ENCODE peak calls at places on chromosomes 12 and 14, in nine cellular contexts. Y is SJSA1; A is lower lobe of right lung; D is GM23338; X is left ventricle myocardium inferior; V is cardiac muscle cell; Q is uterus; J is CD4-positive, CD25-positive, alpha-beta regulatory T cell; P is ascending aorta. C is an unnamed sample. For H3K4me1, the result is how much of the 10 kb centered on the place peaks cover.

GRCh38 chr14:65462411-65462810 is 49.9 kb downstream of the FUT8 start:
- DNase-seq in D (no peak), Q (no peak), P (no peak), V (no peak), X (no peak), Y (peak), J (no peak), A (no peak), C (no peak)

GRCh38 chr12:49866859-49867579 is 24.1 kb upstream of the BCDIN3D start:
- DNase-seq in V (peak), X (peak), Y (peak), D (peak), Q (peak), J (peak), P (peak), A (peak), C (no peak)

GRCh38 chr12:26614217-26614616 is 218.8 kb downstream of the ITPR2 start:
- DNase-seq in D (peak), Y (no peak), J (no peak), A (no peak), X (no peak), V (peak), P (no peak), Q (no peak), C (no peak)

GRCh38 chr12:114858388-114859146 is 174.6 kb upstream of the TBX3 start:
- DNase-seq in D (peak), A (no peak), Y (no peak), V (no peak), P (no peak), Q (no peak), X (no peak), J (no peak), C (no peak)

GRCh38 chr12:121296618-121297476 is at the start of gene CAMKK2:
- DNase-seq in D (peak), X (peak), Y (peak), P (peak), V (peak), A (peak), Q (peak), J (peak), C (no peak)

GRCh38 chr12:8991371-8992085 is 2.2 kb downstream of the KLRG1 start:
- DNase-seq in D (no peak), V (no peak), Y (no peak), Q (no peak), P (no peak), A (no peak), X (no peak), J (no peak), C (no peak)

GRCh38 chr12:90939382-90939781 is 15.6 kb downstream of the CCER1 start:
- DNase-seq in P (no peak), A (no peak), X (no peak), Q (no peak), Y (no peak), D (no peak), V (no peak), J (no peak), C (no peak)

GRCh38 chr14:103121846-103122577 is 1.2 kb upstream of the TNFAIP2 start:
- DNase-seq in J (no peak), X (peak), Y (peak), A (peak), Q (peak), V (peak), D (peak), P (peak), C (peak)

GRCh38 chr12:105273601-105274000 is 37.6 kb upstream of the APPL2 start:
- DNase-seq in P (no peak), D (no peak), Y (no peak), Q (no peak), J (no peak), X (no peak), A (no peak), V (no peak), C (no peak)

GRCh38 chr12:57476162-57476992 is 3.3 kb downstream of the ARHGAP9 start:
- DNase-seq in V (no peak), Y (no peak), P (no peak), D (peak), Q (no peak), X (no peak), J (peak), A (peak), C (no peak)

GRCh38 chr14:89856871-89857345 is 97.6 kb downstream of the EFCAB11 start:
- DNase-seq in A (no peak), J (no peak), X (no peak), D (no peak), P (no peak), Q (no peak), Y (no peak), V (no peak), C (no peak)

GRCh38 chr14:52706286-52706685 is 714 bp upstream of the PSMC6 start:
- DNase-seq in X (no peak), Q (no peak), J (peak), P (no peak), A (no peak), D (peak), V (no peak), Y (no peak), C (no peak)

GRCh38 chr14:69366069-69366468 is 32.0 kb downstream of the ERH start:
- DNase-seq in V (no peak), D (no peak), P (no peak), A (no peak), Y (no peak), J (no peak), Q (no peak), X (no peak), C (no peak)

GRCh38 chr14:69363964-69364363 is 34.1 kb downstream of the ERH start:
- DNase-seq in X (no peak), J (no peak), Y (no peak), Q (no peak), P (no peak), A (no peak), D (no peak), V (no peak), C (no peak)

GRCh38 chr14:69366761-69367160 is 31.3 kb downstream of the ERH start:
- DNase-seq in J (no peak), Q (no peak), Y (no peak), V (no peak), X (no peak), D (no peak), P (no peak), A (no peak), C (no peak)

GRCh38 chr14:69360438-69361108 is 37.5 kb downstream of the ERH start:
- DNase-seq in P (no peak), A (no peak), Q (no peak), X (no peak), Y (no peak), V (no peak), D (no peak), J (no peak), C (no peak)

DNA sequence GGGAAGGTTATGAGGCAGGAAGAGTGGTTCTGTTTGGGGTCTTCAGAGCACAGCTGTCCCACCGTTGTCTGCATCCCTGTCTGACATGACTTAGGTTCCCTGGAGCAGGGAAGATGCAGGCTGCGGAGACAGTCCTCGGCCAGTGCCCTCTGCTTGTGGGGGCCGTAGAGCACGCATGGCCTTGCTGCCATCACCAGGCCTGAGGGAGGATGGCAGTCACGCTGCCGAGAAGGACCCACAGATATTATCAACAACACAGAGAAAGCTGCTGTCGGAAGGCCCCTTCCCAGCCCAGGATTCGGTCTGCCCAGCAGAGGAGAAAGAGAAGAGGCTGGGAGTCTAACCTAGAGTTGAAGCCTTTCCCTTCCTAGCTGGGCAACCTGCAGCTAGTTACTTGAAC is 35.0 kb downstream of the ERH start:
- DNase-seq in J (no peak), Q (no peak), Y (no peak), P (no peak), V (peak), A (no peak), D (peak), X (peak), C (no peak)
- H3K27ac ChIP-seq in J (no peak), Q (no peak), Y (no peak), P (no peak), V (no peak), A (no peak), D (no peak), X (no peak), C (no peak)

DNA sequence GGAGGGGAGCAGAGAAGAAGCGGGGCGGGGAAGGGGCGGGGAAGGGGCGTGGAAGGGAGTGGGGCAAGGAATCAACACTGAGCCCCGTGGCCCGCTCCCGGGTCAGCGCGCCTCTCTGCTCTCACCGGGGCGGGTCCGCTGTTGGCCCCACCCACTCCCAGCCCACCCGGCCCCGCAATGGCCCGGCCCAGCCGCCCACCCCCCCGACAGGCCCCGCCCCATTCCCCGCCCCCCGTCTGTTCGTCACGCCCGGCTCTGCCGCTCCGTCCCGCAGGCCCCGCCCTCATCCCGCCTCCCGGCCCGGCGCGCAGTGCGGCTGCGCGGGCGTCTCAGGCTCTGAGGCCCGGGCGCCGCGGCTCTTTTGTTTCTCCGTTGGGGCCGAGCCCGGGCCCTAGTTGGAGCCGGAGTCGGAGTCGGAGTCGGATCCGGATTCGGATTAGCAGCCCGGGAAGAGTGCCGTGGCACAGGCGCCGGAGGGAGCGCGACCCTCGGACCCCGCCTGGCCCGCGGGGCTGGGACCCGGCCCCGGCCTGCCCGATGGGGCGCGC is at the start of gene ULK1:
- DNase-seq in A (peak), X (peak), J (peak), P (peak), Y (peak), V (peak), D (peak), Q (peak), C (no peak)
- H3K4me1 ChIP-seq in A (under half), X (under half), J (under half), P (under half), Y (under half), V (under half), D (under half), Q (under half), C (under half)

DNA sequence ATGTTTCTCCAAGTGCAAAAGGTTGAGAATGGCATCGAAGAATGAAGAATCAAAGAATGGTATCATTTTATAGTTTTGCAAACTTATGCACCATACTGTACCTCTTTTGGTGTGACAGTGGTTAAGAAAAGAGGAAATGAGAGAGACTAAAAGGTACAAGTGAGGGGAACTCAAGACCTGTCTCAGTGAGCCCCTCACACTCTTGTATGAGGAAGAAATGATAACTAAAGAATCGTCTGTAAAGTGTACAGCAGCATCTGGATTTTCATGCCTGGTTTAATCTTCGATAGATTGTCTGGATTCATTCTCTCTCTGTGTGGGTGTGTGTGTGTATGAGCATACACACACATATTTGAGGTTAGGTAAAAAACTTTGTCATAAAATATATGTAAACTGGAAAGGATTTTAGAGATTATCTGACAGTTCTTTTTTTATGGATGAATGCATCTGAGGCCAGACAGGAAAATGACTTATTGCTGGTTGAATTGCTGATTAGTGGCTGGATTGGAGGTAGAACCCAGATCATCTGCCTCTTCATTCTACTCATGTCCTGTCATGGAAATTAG is 15.9 kb upstream of the SLC38A2 start:
- DNase-seq in A (no peak), Q (no peak), V (no peak), X (no peak), Y (no peak), J (no peak), D (no peak), P (no peak), C (no peak)
- H3K4me3 ChIP-seq in A (no peak), Q (no peak), V (no peak), X (no peak), Y (no peak), J (no peak), D (no peak), P (no peak), C (no peak)

DNA sequence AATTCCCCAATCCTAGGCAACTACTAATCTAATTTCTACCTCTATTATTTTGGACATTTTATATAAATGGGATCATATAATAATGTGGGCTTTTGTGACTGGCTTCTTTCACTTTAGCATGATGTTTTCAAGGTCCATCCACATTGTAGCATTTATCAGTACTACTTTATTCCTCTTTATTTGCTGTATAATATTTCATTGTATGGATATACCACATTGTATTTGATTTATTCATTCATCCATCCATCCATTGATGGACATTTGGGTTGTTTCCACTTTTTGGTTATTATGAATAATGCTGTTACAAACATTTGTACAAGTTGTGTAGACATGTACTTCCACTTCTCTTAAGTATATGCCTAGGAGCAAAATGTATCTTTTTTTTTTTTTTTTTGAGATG is 17.3 kb downstream of the BTBD7 start:
- DNase-seq in A (no peak), D (no peak), X (no peak), J (no peak), Q (no peak), V (no peak), P (no peak), Y (no peak), C (no peak)
- H3K27ac ChIP-seq in A (no peak), D (no peak), X (no peak), J (no peak), Q (no peak), V (no peak), P (no peak), Y (no peak), C (no peak)

GRCh38 chr12:51020448-51021182 is 5.6 kb downstream of the SLC11A2 start:
- DNase-seq in Y (no peak), J (no peak), A (no peak), V (no peak), D (no peak), Q (no peak), P (no peak), X (no peak), C (no peak)
- H3K4me1 ChIP-seq in Y (under half), J (under half), A (half or more), V (under half), D (under half), Q (under half), P (under half), X (under half), C (under half)

GRCh38 chr12:81075539-81075938 is 2.3 kb upstream of the ACSS3 start:
- DNase-seq in V (no peak), Y (no peak), A (no peak), D (no peak), P (no peak), X (no peak), Q (no peak), J (no peak), C (no peak)

GRCh38 chr12:81079280-81080076 is 1.6 kb downstream of the ACSS3 start:
- DNase-seq in J (no peak), D (no peak), A (no peak), P (no peak), X (no peak), Y (no peak), V (no peak), Q (no peak), C (no peak)

GRCh38 chr12:81077686-81078441 is at the start of gene ACSS3:
- DNase-seq in P (no peak), X (peak), D (peak), A (peak), Y (peak), Q (peak), V (peak), J (no peak), C (no peak)

GRCh38 chr12:81078469-81079196 is 754 bp downstream of the ACSS3 start:
- DNase-seq in Y (peak), A (no peak), J (no peak), V (peak), X (no peak), D (no peak), Q (peak), P (no peak), C (no peak)

DNA sequence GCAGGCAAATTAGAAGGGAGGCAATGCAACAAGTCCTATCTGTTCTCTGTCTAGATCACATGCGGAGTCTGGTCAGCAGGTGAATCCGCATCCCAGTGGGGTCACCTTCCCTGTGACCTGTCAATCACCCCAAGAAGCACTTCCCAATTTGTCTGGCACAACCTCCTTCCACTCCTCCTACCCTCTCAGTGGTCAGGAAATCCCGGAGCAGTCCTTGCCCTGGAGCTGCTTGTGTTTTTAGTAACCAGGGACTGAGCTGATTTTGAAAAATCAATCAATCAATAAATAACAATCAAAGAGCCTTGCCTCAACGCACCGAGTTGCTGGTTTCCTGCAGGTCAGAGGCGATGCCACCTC is 572 bp upstream of the ACSS3 start:
- DNase-seq in Q (peak), P (no peak), V (peak), D (peak), X (peak), Y (no peak), A (no peak), J (no peak), C (no peak)
- H3K4me3 ChIP-seq in Q (peak), P (peak), V (peak), D (peak), X (peak), Y (peak), A (peak), J (no peak), C (peak)

DNA sequence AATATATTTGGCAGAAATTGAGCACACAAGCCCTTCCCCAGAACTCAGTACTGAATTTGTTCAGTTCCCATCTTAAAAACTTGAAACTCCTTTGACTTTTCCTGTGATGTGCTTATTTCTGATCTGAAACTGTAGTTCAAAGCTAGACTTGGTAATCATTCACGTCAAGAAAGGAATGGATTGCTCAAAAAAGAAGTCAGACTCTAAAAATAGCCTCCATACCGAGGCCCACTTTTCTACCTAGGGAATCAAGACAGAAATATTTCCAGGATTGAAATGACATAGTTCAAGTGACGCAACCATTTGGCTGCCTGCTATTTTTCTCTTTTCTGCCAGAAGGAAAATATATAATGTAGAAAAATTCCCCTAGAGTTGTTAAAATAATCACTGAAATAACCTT is 129.8 kb downstream of the ETV6 start:
- DNase-seq in Q (no peak), X (no peak), V (peak), J (no peak), D (no peak), P (no peak), A (no peak), Y (no peak), C (no peak)
- H3K27ac ChIP-seq in Q (peak), X (peak), V (peak), J (no peak), D (peak), P (peak), A (no peak), Y (no peak), C (no peak)

DNA sequence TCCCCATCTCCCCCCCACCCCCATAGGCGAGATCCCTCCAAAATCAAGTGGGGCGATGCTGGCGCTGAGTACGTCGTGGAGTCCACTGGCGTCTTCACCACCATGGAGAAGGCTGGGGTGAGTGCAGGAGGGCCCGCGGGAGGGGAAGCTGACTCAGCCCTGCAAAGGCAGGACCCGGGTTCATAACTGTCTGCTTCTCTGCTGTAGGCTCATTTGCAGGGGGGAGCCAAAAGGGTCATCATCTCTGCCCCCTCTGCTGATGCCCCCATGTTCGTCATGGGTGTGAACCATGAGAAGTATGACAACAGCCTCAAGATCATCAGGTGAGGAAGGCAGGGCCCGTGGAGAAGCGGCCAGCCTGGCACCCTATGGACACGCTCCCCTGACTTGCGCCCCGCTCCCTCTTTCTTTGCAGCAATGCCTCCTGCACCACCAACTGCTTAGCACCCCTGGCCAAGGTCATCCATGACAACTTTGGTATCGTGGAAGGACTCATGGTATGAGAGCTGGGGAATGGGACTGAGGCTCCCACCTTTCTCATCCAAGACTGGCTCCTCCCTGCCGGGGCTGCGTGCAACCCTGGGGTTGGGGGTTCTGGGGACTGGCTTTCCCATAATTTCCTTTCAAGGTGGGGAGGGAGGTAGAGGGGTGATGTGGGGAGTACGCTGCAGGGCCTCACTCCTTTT is 2.7 kb downstream of the GAPDH start:
- DNase-seq in P (no peak), D (no peak), J (no peak), A (no peak), V (no peak), X (no peak), Q (no peak), Y (peak), C (no peak)
- H3K4me1 ChIP-seq in P (under half), D (under half), J (half or more), A (half or more), V (under half), X (half or more), Q (under half), Y (half or more), C (half or more)

GRCh38 chr14:97640031-97640430 is 842.8 kb downstream of the VRK1 start:
- DNase-seq in Y (no peak), P (no peak), Q (no peak), A (no peak), D (peak), V (no peak), J (no peak), X (no peak), C (no peak)

GRCh38 chr14:97638864-97639263 is 841.7 kb downstream of the VRK1 start:
- DNase-seq in J (no peak), D (no peak), Y (no peak), V (no peak), A (no peak), Q (no peak), P (no peak), X (no peak), C (no peak)

GRCh38 chr14:97634786-97635185 is 837.6 kb downstream of the VRK1 start:
- DNase-seq in P (no peak), D (peak), J (no peak), A (no peak), X (no peak), Q (no peak), Y (peak), V (no peak), C (no peak)
- H3K4me3 ChIP-seq in P (peak), D (no peak), J (peak), A (peak), X (no peak), Q (no peak), Y (peak), V (no peak), C (peak)

GRCh38 chr12:29380536-29381523 is at the start of gene ERGIC2:
- DNase-seq in X (peak), D (peak), Y (peak), Q (peak), A (peak), P (peak), V (peak), J (peak), C (peak)

GRCh38 chr12:29382251-29382650 is 1.3 kb upstream of the ERGIC2 start:
- DNase-seq in D (no peak), Y (no peak), A (no peak), X (no peak), P (no peak), V (no peak), Q (no peak), J (no peak), C (no peak)
- H3K27ac ChIP-seq in D (no peak), Y (no peak), A (no peak), X (no peak), P (no peak), V (no peak), Q (no peak), J (peak), C (no peak)

C was measured in vagina.